ENCODE peak calls at places on chromosomes 11 and 22, in eight cellular contexts. One of them, this sample, is unnamed.

GRCh38 chr11:107592813-107593212 is 1.9 kb downstream of the ELMOD1 start:
- DNase-seq in IMR-90: no peak
- DNase-seq in esophagus muscularis mucosa: no peak
- DNase-seq in pancreas: no peak
- DNase-seq in AG04450: no peak
- DNase-seq in SK-N-SH: no peak
- DNase-seq in A549: no peak
- DNase-seq in gastrocnemius medialis: no peak
- DNase-seq in this sample: no peak

GRCh38 chr22:26436903-26437515 is 7.9 kb downstream of the ASPHD2 start:
- DNase-seq in IMR-90: no peak
- DNase-seq in esophagus muscularis mucosa: no peak
- DNase-seq in pancreas: peak
- DNase-seq in AG04450: no peak
- DNase-seq in SK-N-SH: no peak
- DNase-seq in A549: no peak
- DNase-seq in gastrocnemius medialis: no peak
- DNase-seq in this sample: no peak

GRCh38 chr11:82988936-82989627 is 82.6 kb downstream of the RAB30 start:
- DNase-seq in IMR-90: peak
- DNase-seq in esophagus muscularis mucosa: no peak
- DNase-seq in pancreas: no peak
- DNase-seq in AG04450: no peak
- DNase-seq in SK-N-SH: no peak
- DNase-seq in A549: no peak
- DNase-seq in gastrocnemius medialis: no peak
- DNase-seq in this sample: no peak

GRCh38 chr11:66637557-66638176 is 836 bp upstream of the RBM4 start:
- DNase-seq in IMR-90: peak
- DNase-seq in esophagus muscularis mucosa: no peak
- DNase-seq in pancreas: no peak
- DNase-seq in AG04450: no peak
- DNase-seq in SK-N-SH: no peak
- DNase-seq in A549: no peak
- DNase-seq in gastrocnemius medialis: no peak
- DNase-seq in this sample: no peak

GRCh38 chr11:108693852-108694251 is 29.0 kb downstream of the DDX10 start:
- DNase-seq in IMR-90: peak
- DNase-seq in esophagus muscularis mucosa: no peak
- DNase-seq in pancreas: no peak
- DNase-seq in AG04450: no peak
- DNase-seq in SK-N-SH: no peak
- DNase-seq in A549: no peak
- DNase-seq in gastrocnemius medialis: no peak
- DNase-seq in this sample: no peak

GRCh38 chr22:39656495-39657490 is 86.2 kb downstream of the CACNA1I start:
- DNase-seq in IMR-90: no peak
- DNase-seq in esophagus muscularis mucosa: no peak
- DNase-seq in pancreas: no peak
- DNase-seq in AG04450: no peak
- DNase-seq in SK-N-SH: no peak
- DNase-seq in A549: no peak
- DNase-seq in gastrocnemius medialis: no peak
- DNase-seq in this sample: no peak

GRCh38 chr11:69656536-69657455 is 15.8 kb downstream of the CCND1 start:
- DNase-seq in IMR-90: peak
- DNase-seq in esophagus muscularis mucosa: no peak
- DNase-seq in pancreas: no peak
- DNase-seq in AG04450: no peak
- DNase-seq in SK-N-SH: peak
- DNase-seq in A549: no peak
- DNase-seq in gastrocnemius medialis: no peak
- DNase-seq in this sample: no peak

GRCh38 chr11:3995307-3995706 is 99.3 kb upstream of the RRM1 start:
- DNase-seq in IMR-90: no peak
- DNase-seq in esophagus muscularis mucosa: no peak
- DNase-seq in pancreas: no peak
- DNase-seq in AG04450: no peak
- DNase-seq in SK-N-SH: no peak
- DNase-seq in A549: no peak
- DNase-seq in gastrocnemius medialis: no peak
- DNase-seq in this sample: no peak

GRCh38 chr11:32418836-32419235 is 16.5 kb downstream of the WT1 start:
- DNase-seq in IMR-90: no peak
- DNase-seq in esophagus muscularis mucosa: no peak
- DNase-seq in pancreas: no peak
- DNase-seq in AG04450: no peak
- DNase-seq in SK-N-SH: no peak
- DNase-seq in A549: no peak
- DNase-seq in gastrocnemius medialis: no peak
- DNase-seq in this sample: no peak

GRCh38 chr11:95231881-95232605 is 1.0 kb upstream of the SESN3 start:
- DNase-seq in IMR-90: no peak
- DNase-seq in esophagus muscularis mucosa: peak
- DNase-seq in pancreas: peak
- DNase-seq in AG04450: no peak
- DNase-seq in SK-N-SH: peak
- DNase-seq in A549: no peak
- DNase-seq in gastrocnemius medialis: peak
- DNase-seq in this sample: peak

GRCh38 chr11:124538019-124538418 is 5.4 kb downstream of the OR8B12 start:
- DNase-seq in IMR-90: peak
- DNase-seq in esophagus muscularis mucosa: no peak
- DNase-seq in pancreas: no peak
- DNase-seq in AG04450: peak
- DNase-seq in SK-N-SH: no peak
- DNase-seq in A549: no peak
- DNase-seq in gastrocnemius medialis: no peak
- DNase-seq in this sample: peak

GRCh38 chr11:95790123-95790932 is at the start of gene CEP57:
- DNase-seq in IMR-90: peak
- DNase-seq in esophagus muscularis mucosa: peak
- DNase-seq in pancreas: peak
- DNase-seq in AG04450: peak
- DNase-seq in SK-N-SH: peak
- DNase-seq in A549: peak
- DNase-seq in gastrocnemius medialis: peak
- DNase-seq in this sample: peak

GRCh38 chr11:120523196-120523595 is 11.6 kb downstream of the GRIK4 start:
- DNase-seq in IMR-90: no peak
- DNase-seq in esophagus muscularis mucosa: no peak
- DNase-seq in pancreas: no peak
- DNase-seq in AG04450: no peak
- DNase-seq in SK-N-SH: no peak
- DNase-seq in A549: no peak
- DNase-seq in gastrocnemius medialis: no peak
- DNase-seq in this sample: no peak

GRCh38 chr11:130150790-130151189 is 8.8 kb upstream of the ST14 start:
- DNase-seq in IMR-90: no peak
- DNase-seq in esophagus muscularis mucosa: no peak
- DNase-seq in pancreas: no peak
- DNase-seq in AG04450: no peak
- DNase-seq in SK-N-SH: no peak
- DNase-seq in A549: no peak
- DNase-seq in gastrocnemius medialis: no peak
- DNase-seq in this sample: no peak

GRCh38 chr22:44892243-44892642 is 117.6 kb downstream of the PHF21B start:
- DNase-seq in IMR-90: no peak
- DNase-seq in esophagus muscularis mucosa: no peak
- DNase-seq in pancreas: no peak
- DNase-seq in AG04450: no peak
- DNase-seq in SK-N-SH: no peak
- DNase-seq in A549: no peak
- DNase-seq in gastrocnemius medialis: no peak
- DNase-seq in this sample: no peak

GRCh38 chr11:128522943-128523518 is 64.3 kb downstream of the ETS1 start:
- DNase-seq in IMR-90: no peak
- DNase-seq in esophagus muscularis mucosa: no peak
- DNase-seq in pancreas: no peak
- DNase-seq in AG04450: no peak
- DNase-seq in SK-N-SH: no peak
- DNase-seq in A549: no peak
- DNase-seq in gastrocnemius medialis: no peak
- DNase-seq in this sample: no peak

GRCh38 chr11:128521697-128522062 is 65.7 kb downstream of the ETS1 start:
- DNase-seq in IMR-90: no peak
- DNase-seq in esophagus muscularis mucosa: no peak
- DNase-seq in pancreas: peak
- DNase-seq in AG04450: no peak
- DNase-seq in SK-N-SH: peak
- DNase-seq in A549: no peak
- DNase-seq in gastrocnemius medialis: no peak
- DNase-seq in this sample: no peak

GRCh38 chr11:128520886-128521696 is 66.3 kb downstream of the ETS1 start:
- DNase-seq in IMR-90: no peak
- DNase-seq in esophagus muscularis mucosa: no peak
- DNase-seq in pancreas: no peak
- DNase-seq in AG04450: no peak
- DNase-seq in SK-N-SH: no peak
- DNase-seq in A549: no peak
- DNase-seq in gastrocnemius medialis: no peak
- DNase-seq in this sample: no peak

GRCh38 chr11:128523616-128524015 is 63.7 kb downstream of the ETS1 start:
- DNase-seq in IMR-90: peak
- DNase-seq in esophagus muscularis mucosa: peak
- DNase-seq in pancreas: no peak
- DNase-seq in AG04450: no peak
- DNase-seq in SK-N-SH: no peak
- DNase-seq in A549: no peak
- DNase-seq in gastrocnemius medialis: no peak
- DNase-seq in this sample: no peak

DNA sequence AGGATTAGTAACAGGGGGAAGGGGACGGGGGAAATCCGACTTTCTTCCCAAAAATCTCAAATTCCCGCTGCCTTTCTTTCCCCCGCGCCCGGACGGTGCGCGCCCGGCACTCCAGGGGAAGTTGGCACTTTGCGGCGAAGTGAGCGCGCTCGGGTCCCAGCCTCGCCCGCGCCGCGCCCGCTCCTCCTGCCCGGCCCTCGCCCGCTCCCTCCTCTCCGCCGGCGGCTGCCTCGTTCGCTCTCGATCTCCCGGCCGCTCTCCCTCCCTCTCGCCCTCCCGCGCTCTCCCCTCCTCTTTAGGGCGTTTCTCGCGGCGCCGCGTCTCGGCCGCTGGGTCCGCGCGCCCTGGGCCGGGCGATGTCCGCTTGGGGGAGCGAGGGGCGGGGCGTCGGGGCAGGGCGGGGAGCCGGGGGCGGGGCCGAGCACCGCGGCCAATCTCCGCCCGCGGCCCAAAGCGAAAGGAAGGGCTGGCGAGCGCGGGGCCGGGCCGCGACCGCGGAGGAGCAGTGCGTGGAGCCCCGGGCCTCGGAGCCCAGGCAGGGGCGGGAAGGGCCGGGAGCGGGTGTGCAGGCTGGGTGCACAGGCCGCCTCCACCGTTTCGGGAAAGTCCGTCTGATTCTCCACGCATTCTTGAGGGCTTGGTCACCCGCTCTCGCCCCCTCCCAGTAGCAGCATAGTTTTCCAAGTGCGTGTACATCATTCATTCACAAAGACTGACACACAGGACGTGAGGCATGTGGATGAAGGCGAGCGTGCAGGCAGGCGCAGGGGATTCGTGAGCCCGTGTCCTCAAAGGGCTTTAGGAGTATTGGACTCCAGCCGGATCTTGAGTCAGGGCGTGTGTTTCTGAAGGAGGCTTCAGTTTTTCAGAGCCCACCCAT is 65.1 kb downstream of the ETS1 start:
- DNase-seq in IMR-90: peak
- DNase-seq in esophagus muscularis mucosa: peak
- DNase-seq in pancreas: peak
- DNase-seq in AG04450: peak
- DNase-seq in SK-N-SH: peak
- DNase-seq in A549: peak
- DNase-seq in gastrocnemius medialis: peak
- DNase-seq in this sample: peak
- H3K27ac ChIP-seq in IMR-90: peak
- H3K27ac ChIP-seq in esophagus muscularis mucosa: peak
- H3K27ac ChIP-seq in pancreas: peak
- H3K27ac ChIP-seq in AG04450: peak
- H3K27ac ChIP-seq in SK-N-SH: peak
- H3K27ac ChIP-seq in A549: peak
- H3K27ac ChIP-seq in gastrocnemius medialis: peak
- H3K27ac ChIP-seq in this sample: peak

GRCh38 chr11:128513915-128514681 is 73.3 kb downstream of the ETS1 start:
- DNase-seq in IMR-90: no peak
- DNase-seq in esophagus muscularis mucosa: no peak
- DNase-seq in pancreas: no peak
- DNase-seq in AG04450: no peak
- DNase-seq in SK-N-SH: no peak
- DNase-seq in A549: no peak
- DNase-seq in gastrocnemius medialis: no peak
- DNase-seq in this sample: no peak
- H3K4me3 ChIP-seq in IMR-90: no peak
- H3K4me3 ChIP-seq in esophagus muscularis mucosa: no peak
- H3K4me3 ChIP-seq in pancreas: no peak
- H3K4me3 ChIP-seq in AG04450: no peak
- H3K4me3 ChIP-seq in SK-N-SH: no peak
- H3K4me3 ChIP-seq in A549: no peak
- H3K4me3 ChIP-seq in gastrocnemius medialis: no peak
- H3K4me3 ChIP-seq in this sample: no peak

GRCh38 chr22:24437091-24437490 is 9.7 kb downstream of the ADORA2A start:
- DNase-seq in IMR-90: no peak
- DNase-seq in esophagus muscularis mucosa: no peak
- DNase-seq in pancreas: no peak
- DNase-seq in AG04450: no peak
- DNase-seq in SK-N-SH: peak
- DNase-seq in A549: no peak
- DNase-seq in gastrocnemius medialis: no peak
- DNase-seq in this sample: no peak
- H3K27ac ChIP-seq in IMR-90: no peak
- H3K27ac ChIP-seq in esophagus muscularis mucosa: no peak
- H3K27ac ChIP-seq in pancreas: no peak
- H3K27ac ChIP-seq in AG04450: no peak
- H3K27ac ChIP-seq in SK-N-SH: peak
- H3K27ac ChIP-seq in A549: no peak
- H3K27ac ChIP-seq in gastrocnemius medialis: peak
- H3K27ac ChIP-seq in this sample: no peak

DNA sequence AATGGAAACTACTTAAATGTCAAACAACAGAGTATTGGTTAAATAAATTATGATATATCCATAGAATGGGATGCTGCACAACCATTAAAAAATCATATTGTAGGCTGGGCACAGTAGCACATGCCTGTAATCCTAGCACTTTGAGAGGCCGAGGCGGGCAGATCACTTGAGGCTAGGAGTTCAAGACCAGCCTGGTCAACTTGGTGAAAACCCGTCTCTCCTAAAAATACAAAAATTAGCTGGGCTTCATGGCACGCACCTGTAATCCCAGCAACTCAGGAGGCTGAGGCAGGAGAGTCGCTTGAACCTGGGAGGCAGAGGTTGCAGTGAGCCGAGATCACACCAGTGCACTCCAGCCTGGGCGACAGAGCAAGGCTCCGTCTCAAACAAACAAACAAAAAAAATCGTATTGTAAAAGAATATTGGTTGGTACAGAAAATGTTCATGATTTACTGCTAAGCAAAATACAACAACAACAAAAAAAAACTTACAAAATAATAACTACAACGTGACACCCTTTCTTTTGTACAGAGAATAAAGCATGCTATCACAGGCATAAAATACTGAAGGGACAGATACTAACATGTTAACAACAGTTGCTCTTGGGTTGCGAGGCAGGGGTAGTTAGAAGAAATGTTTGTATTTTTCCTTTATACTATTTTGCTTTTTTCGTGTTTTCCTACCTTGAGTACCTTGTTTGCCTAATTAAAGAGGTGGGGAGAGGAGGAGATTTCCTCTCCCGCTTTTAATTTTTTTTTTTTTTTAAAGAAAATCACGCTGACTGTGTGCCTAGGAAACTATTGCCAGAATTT is 21.3 kb upstream of the RRAS2 start:
- DNase-seq in IMR-90: no peak
- DNase-seq in esophagus muscularis mucosa: no peak
- DNase-seq in pancreas: no peak
- DNase-seq in AG04450: no peak
- DNase-seq in SK-N-SH: no peak
- DNase-seq in A549: no peak
- DNase-seq in gastrocnemius medialis: no peak
- DNase-seq in this sample: no peak
- H3K4me3 ChIP-seq in IMR-90: no peak
- H3K4me3 ChIP-seq in esophagus muscularis mucosa: peak
- H3K4me3 ChIP-seq in pancreas: no peak
- H3K4me3 ChIP-seq in AG04450: peak
- H3K4me3 ChIP-seq in SK-N-SH: peak
- H3K4me3 ChIP-seq in A549: peak
- H3K4me3 ChIP-seq in gastrocnemius medialis: peak
- H3K4me3 ChIP-seq in this sample: peak

This sample was measured in tibial nerve.